ENCODE peak calls at places on chromosomes 3 and 15, in seven cellular contexts. X is heart left ventricle, C is activated B cell treated with CpG ODN at 0.5 μM for 24 hours, L is GM20000, E is AG04449, F is epithelial cell of esophagus, Y is fibroblast of pulmonary artery. K is an unnamed sample.

GRCh38 chr3:141629950-141630349 is 108.1 kb upstream of the RNF7 start:
- DNase-seq in F (no peak), C (no peak), Y (no peak), X (no peak), E (no peak), L (no peak), K (no peak)

GRCh38 chr3:16927485-16927884 is 42.7 kb downstream of the PLCL2 start:
- DNase-seq in C (no peak), X (no peak), F (no peak), L (peak), E (no peak), Y (no peak), K (no peak)

GRCh38 chr15:99738047-99738847 is 5.0 kb upstream of the LYSMD4 start:
- DNase-seq in L (no peak), Y (no peak), C (no peak), F (no peak), E (no peak), X (no peak), K (no peak)

GRCh38 chr3:9947025-9947995 is 4.9 kb downstream of the PRRT3 start:
- DNase-seq in X (peak), F (peak), L (peak), E (no peak), C (no peak), Y (peak), K (peak)

GRCh38 chr15:83014205-83014653 is 2.8 kb upstream of the C15orf40 start:
- DNase-seq in C (no peak), L (no peak), F (no peak), X (no peak), Y (no peak), E (no peak), K (no peak)

GRCh38 chr15:91857772-91858171 is 4.3 kb downstream of the SLCO3A1 start:
- DNase-seq in E (no peak), Y (no peak), C (no peak), L (peak), F (no peak), X (no peak), K (no peak)

GRCh38 chr3:58646503-58646902 is 20.1 kb downstream of the FAM3D start:
- DNase-seq in X (no peak), C (no peak), F (peak), L (no peak), E (no peak), Y (no peak), K (no peak)

GRCh38 chr3:195715583-195716266 is 5.1 kb upstream of the MUC20 start:
- DNase-seq in Y (no peak), E (no peak), F (peak), L (no peak), C (no peak), X (no peak), K (no peak)

GRCh38 chr3:184003187-184003967 is 14.3 kb downstream of the ABCC5 start:
- DNase-seq in L (no peak), X (no peak), C (no peak), F (peak), Y (peak), E (peak), K (no peak)

GRCh38 chr3:190261015-190261414 is 61.2 kb downstream of the CLDN1 start:
- DNase-seq in E (no peak), L (no peak), X (no peak), C (no peak), F (no peak), Y (peak), K (no peak)

DNA sequence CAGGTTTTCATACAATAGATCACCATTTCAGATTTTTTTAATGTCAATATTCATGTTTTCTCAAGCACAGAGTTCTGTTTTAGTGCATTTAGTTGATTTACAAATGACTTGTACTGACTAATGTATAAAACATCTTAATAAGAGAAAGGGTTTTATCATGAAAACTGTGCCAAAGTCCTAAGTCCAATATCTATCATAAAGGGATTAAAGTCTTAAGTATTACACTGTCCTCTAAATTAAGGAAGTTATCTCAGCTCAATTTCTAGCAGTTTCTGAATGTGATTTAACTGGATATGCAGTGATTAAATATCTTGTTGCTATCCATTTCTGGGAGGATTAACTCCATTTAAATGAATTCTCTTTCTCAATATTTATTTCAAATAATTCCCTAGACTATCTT is 381.1 kb upstream of the CNTN4 start:
- DNase-seq in X (no peak), L (no peak), E (no peak), Y (no peak), F (no peak), C (no peak), K (no peak)
- TF ChIP-seq CTCF in X (no peak), L (no peak), E (no peak), Y (no peak), F (no peak), C (no peak), K (no peak)

DNA sequence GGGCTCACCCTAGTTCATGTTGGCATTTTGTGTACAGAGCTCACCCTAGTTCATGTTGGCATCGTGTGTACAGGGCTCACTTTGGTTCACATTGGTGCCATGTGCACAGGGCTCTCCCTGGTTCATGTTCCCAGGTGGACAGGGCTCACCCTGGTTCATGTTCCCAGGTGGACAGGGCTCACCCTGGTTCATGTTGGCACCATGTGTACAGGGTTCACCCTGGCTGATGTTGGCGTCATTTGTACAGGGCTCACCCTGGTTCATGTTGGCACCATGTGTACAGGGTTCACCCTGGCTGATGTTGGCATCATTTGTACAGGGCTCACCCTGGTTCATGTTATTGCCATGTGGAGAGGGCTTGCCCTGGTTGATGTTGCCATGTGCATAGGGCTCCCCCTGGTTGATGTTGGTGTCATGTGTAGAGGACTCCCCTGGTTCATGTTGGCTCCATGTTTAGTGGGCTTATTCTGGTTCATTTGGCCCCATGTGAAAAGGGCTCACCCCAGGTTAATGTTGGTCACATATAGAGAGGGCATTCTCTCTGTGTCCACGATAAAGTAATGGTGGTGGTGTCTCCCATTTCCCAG is 31.7 kb upstream of the NR2C2 start:
- DNase-seq in F (peak), E (no peak), Y (no peak), X (no peak), L (no peak), C (no peak), K (no peak)
- TF ChIP-seq CTCF in F (peak), E (no peak), Y (no peak), X (peak), L (no peak), C (no peak), K (peak)

DNA sequence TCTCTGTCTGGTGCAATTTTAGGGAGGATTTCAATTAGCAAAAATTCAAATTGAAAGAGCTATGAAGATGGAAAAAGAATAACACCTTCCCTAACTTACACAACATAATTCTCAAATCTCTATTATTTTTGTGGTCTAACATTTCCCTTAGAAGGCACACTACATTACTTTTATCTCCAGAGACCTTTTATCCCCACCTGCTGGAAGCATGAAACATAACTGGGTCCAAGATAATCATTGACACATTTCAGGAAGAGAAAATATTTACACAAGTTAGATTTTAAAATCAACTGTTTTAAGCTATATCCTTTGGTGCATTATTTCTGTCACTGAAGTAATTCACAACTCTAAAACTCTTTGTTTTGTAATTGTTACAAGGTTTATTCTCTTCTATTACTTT is 779.5 kb downstream of the ROBO1 start:
- DNase-seq in E (no peak), X (no peak), L (no peak), C (no peak), Y (peak), F (peak), K (no peak)
- TF ChIP-seq CTCF in E (peak), X (no peak), L (no peak), C (no peak), Y (peak), F (peak), K (peak)

GRCh38 chr15:71747128-71748083 is 62.9 kb upstream of the NR2E3 start:
- DNase-seq in X (no peak), L (no peak), C (no peak), Y (peak), E (no peak), F (peak), K (no peak)
- TF ChIP-seq CTCF in X (no peak), L (no peak), C (no peak), Y (no peak), E (no peak), F (no peak), K (no peak)

GRCh38 chr15:35436422-35436821 is 109.5 kb downstream of the DPH6 start:
- DNase-seq in L (no peak), C (no peak), X (no peak), Y (no peak), E (no peak), F (no peak), K (no peak)

GRCh38 chr15:35440265-35440664 is 105.7 kb downstream of the DPH6 start:
- DNase-seq in C (no peak), X (no peak), E (no peak), F (no peak), L (no peak), Y (no peak), K (no peak)

GRCh38 chr15:35442734-35443133 is 103.2 kb downstream of the DPH6 start:
- DNase-seq in F (no peak), Y (no peak), E (no peak), X (no peak), L (no peak), C (no peak), K (no peak)

GRCh38 chr15:35439291-35439690 is 106.7 kb downstream of the DPH6 start:
- DNase-seq in Y (peak), L (no peak), X (no peak), F (no peak), C (no peak), E (peak), K (no peak)

GRCh38 chr15:35437157-35437556 is 108.8 kb downstream of the DPH6 start:
- DNase-seq in C (no peak), X (no peak), L (no peak), Y (peak), E (no peak), F (peak), K (no peak)
- TF ChIP-seq CTCF in C (no peak), X (no peak), L (no peak), Y (peak), E (no peak), F (peak), K (no peak)

DNA sequence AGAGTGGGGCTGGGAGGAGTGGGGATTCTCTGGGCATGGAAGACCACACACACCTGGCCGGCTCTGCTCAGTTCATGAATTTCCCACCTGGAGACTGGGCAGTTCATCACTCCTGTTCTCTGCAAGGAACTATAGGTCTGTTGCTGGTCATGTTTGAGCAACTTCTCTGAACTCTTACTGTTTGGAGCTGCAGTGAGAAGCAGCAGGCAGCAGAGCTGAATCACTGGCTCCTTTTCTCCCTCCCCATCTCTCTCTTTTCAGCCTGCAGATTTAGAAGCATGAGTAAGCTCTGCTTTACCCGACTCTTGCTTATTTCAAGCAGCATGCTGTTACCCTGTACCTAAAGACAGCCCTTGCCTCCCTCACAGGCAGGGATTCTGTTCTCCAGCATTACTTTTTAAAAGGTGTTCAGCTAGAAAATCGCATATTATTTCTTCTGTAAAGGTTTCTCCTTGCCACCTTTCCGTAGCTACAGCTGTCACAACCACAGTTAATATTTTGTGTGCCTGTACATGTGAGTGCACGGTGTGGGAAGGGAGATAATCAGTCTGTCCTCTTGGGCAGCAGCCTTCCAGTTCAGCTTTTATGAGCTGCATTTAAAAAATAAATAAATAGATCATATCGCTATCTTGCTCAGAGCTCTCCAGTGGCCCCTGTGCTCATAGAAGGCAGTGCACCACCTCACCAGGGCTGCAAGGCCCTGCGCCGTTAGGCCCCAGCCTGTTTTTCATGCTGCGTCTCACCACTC is 131.6 kb downstream of the CHCHD6 start:
- DNase-seq in X (no peak), C (no peak), E (no peak), L (no peak), Y (peak), F (peak), K (no peak)
- TF ChIP-seq CTCF in X (no peak), C (no peak), E (peak), L (no peak), Y (peak), F (peak), K (no peak)

DNA sequence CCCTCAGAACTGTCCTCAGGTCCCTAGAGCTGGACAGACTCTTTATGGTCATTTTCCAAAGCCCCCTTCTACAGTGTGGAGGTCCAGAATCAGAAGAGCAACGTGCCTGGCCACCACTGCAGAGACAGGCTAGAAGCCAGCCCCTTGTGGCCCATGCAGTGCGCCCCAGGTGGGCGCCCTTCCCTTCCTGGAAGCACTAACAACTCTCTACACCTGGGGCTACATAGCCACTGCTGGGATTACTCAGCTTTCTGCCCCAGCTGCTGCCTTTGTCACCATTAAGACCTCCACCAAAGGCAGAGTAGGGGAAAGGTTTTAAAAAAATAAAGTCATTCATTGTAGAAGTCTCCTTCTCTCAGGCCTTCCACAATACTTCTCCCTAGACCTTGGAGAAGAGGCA is 2.3 kb downstream of the RASGRP1 start:
- DNase-seq in E (no peak), L (no peak), X (no peak), C (no peak), Y (no peak), F (no peak), K (no peak)
- TF ChIP-seq CTCF in E (no peak), L (no peak), X (no peak), C (no peak), Y (no peak), F (no peak), K (no peak)

GRCh38 chr3:119779731-119780383 is 2.0 kb upstream of the NR1I2 start:
- DNase-seq in L (no peak), C (no peak), X (no peak), E (no peak), Y (no peak), F (no peak), K (no peak)

GRCh38 chr3:119783255-119783654 is 1.4 kb downstream of the NR1I2 start:
- DNase-seq in X (no peak), E (no peak), C (no peak), Y (no peak), F (no peak), L (no peak), K (no peak)

GRCh38 chr3:119782435-119782834 is 534 bp downstream of the NR1I2 start:
- DNase-seq in E (no peak), X (no peak), L (no peak), F (no peak), Y (no peak), C (no peak), K (no peak)

GRCh38 chr3:119783883-119784282 is 2.0 kb downstream of the NR1I2 start:
- DNase-seq in C (no peak), X (no peak), Y (peak), L (no peak), F (no peak), E (no peak), K (no peak)

DNA sequence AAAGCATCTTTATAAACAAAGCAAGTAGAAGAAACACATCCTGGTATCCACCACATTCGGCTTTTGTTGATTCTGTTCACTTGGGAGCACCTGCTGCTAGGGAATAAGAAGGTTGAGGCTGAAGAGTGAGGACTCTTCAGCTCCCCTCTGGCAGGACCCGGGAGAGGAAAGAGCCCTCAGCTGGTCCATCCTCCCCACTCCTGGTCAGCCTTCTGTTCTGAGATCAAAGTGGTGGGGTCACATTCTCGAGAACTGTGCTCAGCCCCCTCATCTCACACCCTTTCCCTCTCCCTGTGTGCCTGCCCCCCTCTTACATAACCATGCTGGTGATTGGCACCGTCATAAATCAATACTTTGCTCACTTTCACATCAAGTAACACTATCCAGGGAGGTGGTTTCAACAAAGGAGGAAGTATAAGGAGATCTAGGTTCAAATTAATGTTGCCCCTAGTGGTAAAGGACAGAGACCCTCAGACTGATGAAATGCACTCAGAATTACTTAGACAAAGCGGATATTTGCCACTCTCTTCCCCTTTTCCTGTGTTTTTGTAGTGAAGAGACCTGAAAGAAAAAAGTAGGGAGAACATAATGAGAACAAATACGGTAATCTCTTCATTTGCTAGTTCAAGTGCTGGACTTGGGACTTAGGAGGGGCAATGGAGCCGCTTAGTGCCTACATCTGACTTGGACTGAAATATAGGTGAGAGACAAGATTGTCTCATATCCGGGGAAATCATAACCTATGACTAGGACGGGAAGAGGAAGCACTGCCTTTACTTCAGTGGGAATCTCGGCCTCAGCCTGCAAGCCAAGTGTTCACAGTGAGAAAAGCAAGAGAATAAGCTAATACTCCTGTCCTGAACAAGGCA is at the start of gene NR1I2:
- DNase-seq in X (no peak), L (no peak), C (no peak), Y (no peak), E (no peak), F (no peak), K (no peak)
- TF ChIP-seq CTCF in X (no peak), L (no peak), C (no peak), Y (no peak), E (no peak), F (no peak), K (no peak)

DNA sequence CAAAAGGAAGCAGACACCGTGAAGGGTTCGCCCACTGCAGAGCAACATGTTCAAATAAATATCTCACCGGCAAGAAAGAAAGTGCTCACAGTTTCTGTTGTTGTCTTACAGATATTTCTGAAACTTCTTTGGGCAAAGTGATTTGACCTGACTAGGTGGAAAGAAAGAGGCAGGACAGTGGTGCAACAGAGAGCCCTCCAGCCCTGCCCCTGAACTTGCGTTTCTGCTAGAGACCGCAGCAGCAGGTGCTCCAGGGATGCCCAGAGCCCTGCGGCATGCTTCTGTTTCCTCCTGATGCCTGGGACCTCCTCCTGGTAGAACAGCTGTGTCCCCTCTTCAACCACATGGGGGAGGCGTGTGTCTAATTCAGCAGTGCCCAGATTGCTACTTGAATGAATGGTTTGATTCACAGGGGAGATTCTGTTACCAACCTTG is 123.4 kb downstream of the ATP10A start:
- DNase-seq in F (no peak), E (no peak), L (no peak), Y (peak), C (no peak), X (no peak), K (no peak)
- TF ChIP-seq CTCF in F (no peak), E (peak), L (no peak), Y (peak), C (no peak), X (no peak), K (peak)

K was measured in D721Med.